ENCODE peak calls at places on chromosomes 2 and 18, in four cellular contexts. One of them, this sample, is unnamed.

GRCh38 chr2:201984800-201985525 is 48.7 kb upstream of the FZD7 start:
- DNase-seq in stimulated activated CD8-positive, alpha-beta memory T cell treated with anti-CD3 and anti-CD28 coated beads, Interleukin-2, amount 100 ng/mL, for 48 hours: no peak
- DNase-seq in NCI-H1930: no peak
- DNase-seq in activated naive CD8-positive, alpha-beta T cell treated with anti-CD3 and anti-CD28 coated beads, Interleukin-2, amount 10 ng/mL, durations not matched to agents 7 days and 5 days: no peak
- DNase-seq in this sample: peak

GRCh38 chr2:120587326-120587996 is 148.2 kb upstream of the GLI2 start:
- DNase-seq in stimulated activated CD8-positive, alpha-beta memory T cell treated with anti-CD3 and anti-CD28 coated beads, Interleukin-2, amount 100 ng/mL, for 48 hours: no peak
- DNase-seq in NCI-H1930: no peak
- DNase-seq in activated naive CD8-positive, alpha-beta T cell treated with anti-CD3 and anti-CD28 coated beads, Interleukin-2, amount 10 ng/mL, durations not matched to agents 7 days and 5 days: no peak
- DNase-seq in this sample: peak

GRCh38 chr2:235847576-235847975 is 320.6 kb downstream of the GBX2 start:
- DNase-seq in stimulated activated CD8-positive, alpha-beta memory T cell treated with anti-CD3 and anti-CD28 coated beads, Interleukin-2, amount 100 ng/mL, for 48 hours: no peak
- DNase-seq in NCI-H1930: no peak
- DNase-seq in activated naive CD8-positive, alpha-beta T cell treated with anti-CD3 and anti-CD28 coated beads, Interleukin-2, amount 10 ng/mL, durations not matched to agents 7 days and 5 days: no peak
- DNase-seq in this sample: no peak

GRCh38 chr2:127681288-127681771 is 6.0 kb upstream of the LIMS2 start:
- DNase-seq in stimulated activated CD8-positive, alpha-beta memory T cell treated with anti-CD3 and anti-CD28 coated beads, Interleukin-2, amount 100 ng/mL, for 48 hours: no peak
- DNase-seq in NCI-H1930: no peak
- DNase-seq in activated naive CD8-positive, alpha-beta T cell treated with anti-CD3 and anti-CD28 coated beads, Interleukin-2, amount 10 ng/mL, durations not matched to agents 7 days and 5 days: no peak
- DNase-seq in this sample: no peak

GRCh38 chr2:71779306-71779855 is 326.0 kb downstream of the DYSF start:
- DNase-seq in stimulated activated CD8-positive, alpha-beta memory T cell treated with anti-CD3 and anti-CD28 coated beads, Interleukin-2, amount 100 ng/mL, for 48 hours: no peak
- DNase-seq in NCI-H1930: no peak
- DNase-seq in activated naive CD8-positive, alpha-beta T cell treated with anti-CD3 and anti-CD28 coated beads, Interleukin-2, amount 10 ng/mL, durations not matched to agents 7 days and 5 days: no peak
- DNase-seq in this sample: no peak

GRCh38 chr18:48782381-48782841 is 168.4 kb downstream of the SMAD7 start:
- DNase-seq in stimulated activated CD8-positive, alpha-beta memory T cell treated with anti-CD3 and anti-CD28 coated beads, Interleukin-2, amount 100 ng/mL, for 48 hours: no peak
- DNase-seq in NCI-H1930: no peak
- DNase-seq in activated naive CD8-positive, alpha-beta T cell treated with anti-CD3 and anti-CD28 coated beads, Interleukin-2, amount 10 ng/mL, durations not matched to agents 7 days and 5 days: no peak
- DNase-seq in this sample: no peak

GRCh38 chr18:33817096-33817495 is 239.1 kb downstream of the ASXL3 start:
- DNase-seq in stimulated activated CD8-positive, alpha-beta memory T cell treated with anti-CD3 and anti-CD28 coated beads, Interleukin-2, amount 100 ng/mL, for 48 hours: no peak
- DNase-seq in NCI-H1930: no peak
- DNase-seq in activated naive CD8-positive, alpha-beta T cell treated with anti-CD3 and anti-CD28 coated beads, Interleukin-2, amount 10 ng/mL, durations not matched to agents 7 days and 5 days: no peak
- DNase-seq in this sample: no peak

GRCh38 chr2:82013641-82014040 is 1709.1 kb upstream of the LRRTM1 start:
- DNase-seq in stimulated activated CD8-positive, alpha-beta memory T cell treated with anti-CD3 and anti-CD28 coated beads, Interleukin-2, amount 100 ng/mL, for 48 hours: no peak
- DNase-seq in NCI-H1930: no peak
- DNase-seq in activated naive CD8-positive, alpha-beta T cell treated with anti-CD3 and anti-CD28 coated beads, Interleukin-2, amount 10 ng/mL, durations not matched to agents 7 days and 5 days: no peak
- DNase-seq in this sample: no peak

GRCh38 chr2:237154894-237155851 is 69.5 kb downstream of the COPS8 start:
- DNase-seq in stimulated activated CD8-positive, alpha-beta memory T cell treated with anti-CD3 and anti-CD28 coated beads, Interleukin-2, amount 100 ng/mL, for 48 hours: peak
- DNase-seq in NCI-H1930: no peak
- DNase-seq in activated naive CD8-positive, alpha-beta T cell treated with anti-CD3 and anti-CD28 coated beads, Interleukin-2, amount 10 ng/mL, durations not matched to agents 7 days and 5 days: no peak
- DNase-seq in this sample: no peak

GRCh38 chr2:127310980-127311379 is 17.0 kb upstream of the ERCC3 start:
- DNase-seq in stimulated activated CD8-positive, alpha-beta memory T cell treated with anti-CD3 and anti-CD28 coated beads, Interleukin-2, amount 100 ng/mL, for 48 hours: no peak
- DNase-seq in NCI-H1930: no peak
- DNase-seq in activated naive CD8-positive, alpha-beta T cell treated with anti-CD3 and anti-CD28 coated beads, Interleukin-2, amount 10 ng/mL, durations not matched to agents 7 days and 5 days: no peak
- DNase-seq in this sample: no peak

GRCh38 chr2:2326053-2326452 is 5.0 kb downstream of the MYT1L start:
- DNase-seq in stimulated activated CD8-positive, alpha-beta memory T cell treated with anti-CD3 and anti-CD28 coated beads, Interleukin-2, amount 100 ng/mL, for 48 hours: no peak
- DNase-seq in NCI-H1930: peak
- DNase-seq in activated naive CD8-positive, alpha-beta T cell treated with anti-CD3 and anti-CD28 coated beads, Interleukin-2, amount 10 ng/mL, durations not matched to agents 7 days and 5 days: no peak
- DNase-seq in this sample: no peak

GRCh38 chr18:45783097-45784075 is 42.1 kb upstream of the SIGLEC15 start:
- DNase-seq in stimulated activated CD8-positive, alpha-beta memory T cell treated with anti-CD3 and anti-CD28 coated beads, Interleukin-2, amount 100 ng/mL, for 48 hours: no peak
- DNase-seq in NCI-H1930: no peak
- DNase-seq in activated naive CD8-positive, alpha-beta T cell treated with anti-CD3 and anti-CD28 coated beads, Interleukin-2, amount 10 ng/mL, durations not matched to agents 7 days and 5 days: no peak
- DNase-seq in this sample: no peak

GRCh38 chr2:228318218-228318617 is 136.7 kb upstream of the SPHKAP start:
- DNase-seq in stimulated activated CD8-positive, alpha-beta memory T cell treated with anti-CD3 and anti-CD28 coated beads, Interleukin-2, amount 100 ng/mL, for 48 hours: no peak
- DNase-seq in NCI-H1930: no peak
- DNase-seq in activated naive CD8-positive, alpha-beta T cell treated with anti-CD3 and anti-CD28 coated beads, Interleukin-2, amount 10 ng/mL, durations not matched to agents 7 days and 5 days: no peak
- DNase-seq in this sample: no peak

GRCh38 chr2:184481862-184482261 is 116.5 kb upstream of the ZNF804A start:
- DNase-seq in stimulated activated CD8-positive, alpha-beta memory T cell treated with anti-CD3 and anti-CD28 coated beads, Interleukin-2, amount 100 ng/mL, for 48 hours: no peak
- DNase-seq in NCI-H1930: no peak
- DNase-seq in activated naive CD8-positive, alpha-beta T cell treated with anti-CD3 and anti-CD28 coated beads, Interleukin-2, amount 10 ng/mL, durations not matched to agents 7 days and 5 days: no peak
- DNase-seq in this sample: no peak

GRCh38 chr2:218396688-218397501 is 2.8 kb upstream of the CTDSP1 start:
- DNase-seq in stimulated activated CD8-positive, alpha-beta memory T cell treated with anti-CD3 and anti-CD28 coated beads, Interleukin-2, amount 100 ng/mL, for 48 hours: no peak
- DNase-seq in NCI-H1930: peak
- DNase-seq in activated naive CD8-positive, alpha-beta T cell treated with anti-CD3 and anti-CD28 coated beads, Interleukin-2, amount 10 ng/mL, durations not matched to agents 7 days and 5 days: peak
- DNase-seq in this sample: no peak

GRCh38 chr2:189951791-189952535 is 110.6 kb downstream of the MSTN start:
- DNase-seq in stimulated activated CD8-positive, alpha-beta memory T cell treated with anti-CD3 and anti-CD28 coated beads, Interleukin-2, amount 100 ng/mL, for 48 hours: no peak
- DNase-seq in NCI-H1930: no peak
- DNase-seq in activated naive CD8-positive, alpha-beta T cell treated with anti-CD3 and anti-CD28 coated beads, Interleukin-2, amount 10 ng/mL, durations not matched to agents 7 days and 5 days: no peak
- DNase-seq in this sample: no peak

GRCh38 chr2:165868211-165868610 is 74.2 kb upstream of the GALNT3 start:
- DNase-seq in stimulated activated CD8-positive, alpha-beta memory T cell treated with anti-CD3 and anti-CD28 coated beads, Interleukin-2, amount 100 ng/mL, for 48 hours: no peak
- DNase-seq in NCI-H1930: no peak
- DNase-seq in activated naive CD8-positive, alpha-beta T cell treated with anti-CD3 and anti-CD28 coated beads, Interleukin-2, amount 10 ng/mL, durations not matched to agents 7 days and 5 days: no peak
- DNase-seq in this sample: no peak